ENCODE peak calls at places on chromosomes 6 and 20, in five cellular contexts. Y is colonic mucosa, W is mesendoderm, Z is right atrium auricular region, E is fibroblast of lung. L is an unnamed sample.

GRCh38 chr6:33725222-33725621 is 13.7 kb upstream of the UQCC2 start:
- DNase-seq in E (no peak), Y (no peak), Z (no peak), W (no peak), L (no peak)

GRCh38 chr6:122833229-122833556 is 44.1 kb downstream of the SMPDL3A start:
- DNase-seq in W (no peak), Z (no peak), Y (no peak), E (peak; percentile 59), L (no peak)

GRCh38 chr6:131281471-131282270 is 146.4 kb downstream of the AKAP7 start:
- DNase-seq in E (peak; percentile 38), Z (no peak), W (peak; percentile 69), Y (no peak), L (peak; percentile 34)

GRCh38 chr6:142903806-142904205 is 41.2 kb downstream of the HIVEP2 start:
- DNase-seq in W (no peak), Y (no peak), Z (no peak), E (peak; percentile 45), L (no peak)

GRCh38 chr6:150967910-150968309 is 102.4 kb downstream of the MTHFD1L start:
- DNase-seq in Z (no peak), E (peak; percentile 5), Y (no peak), W (peak; percentile 7), L (no peak)

GRCh38 chr6:165308926-165309731 is at the start of gene C6orf118:
- DNase-seq in Z (peak; percentile 61), E (peak; percentile 75), W (peak; percentile 96), Y (no peak), L (peak; percentile 69)

GRCh38 chr6:56851541-56852248 is 103.2 kb upstream of the BEND6 start:
- DNase-seq in Z (no peak), E (peak; percentile 90), W (peak; percentile 94), Y (no peak), L (peak; percentile 50)

GRCh38 chr6:81820979-81821378 is 68.5 kb upstream of the TENT5A start:
- DNase-seq in Z (no peak), E (peak; percentile 41), W (no peak), Y (no peak), L (no peak)

GRCh38 chr6:9370480-9370879 is 935.1 kb upstream of the SLC35B3 start:
- DNase-seq in W (no peak), Y (no peak), Z (no peak), E (no peak), L (no peak)

GRCh38 chr6:119078449-119079287 is at the start of gene FAM184A:
- DNase-seq in Z (no peak), Y (peak; percentile 54), E (peak; percentile 50), W (peak; percentile 79), L (peak; percentile 70)

GRCh38 chr6:80163754-80164187 is 57.3 kb downstream of the BCKDHB start:
- DNase-seq in E (peak; percentile 79), W (peak; percentile 79), Y (no peak), Z (no peak), L (no peak)

GRCh38 chr6:150573041-150573681 is 26.5 kb upstream of the PLEKHG1 start:
- DNase-seq in E (no peak), Z (no peak), W (peak; percentile 74), Y (no peak), L (no peak)

GRCh38 chr6:169883316-169883715 is 131.9 kb downstream of the ERMARD start:
- DNase-seq in W (no peak), Y (no peak), E (no peak), Z (peak; percentile 32), L (no peak)

GRCh38 chr6:105432797-105433196 is 29.9 kb upstream of the PREP start:
- DNase-seq in W (peak; percentile 70), E (peak; percentile 92), Z (no peak), Y (no peak), L (no peak)

GRCh38 chr20:37276494-37277252 is 12.8 kb upstream of the MANBAL start:
- DNase-seq in Z (no peak), E (peak; percentile 83), Y (peak; percentile 53), W (no peak), L (peak; percentile 85)

GRCh38 chr6:45836984-45837383 is 178.7 kb downstream of the CLIC5 start:
- DNase-seq in E (no peak), Y (no peak), W (no peak), Z (no peak), L (no peak)

GRCh38 chr6:3259491-3259958 is 778 bp downstream of the PSMG4 start:
- DNase-seq in Y (peak; percentile 66), W (peak; percentile 81), E (peak; percentile 34), Z (no peak), L (peak; percentile 57)

GRCh38 chr6:44065443-44066115 is 61.7 kb downstream of the MRPL14 start:
- DNase-seq in Z (no peak), W (no peak), E (no peak), Y (no peak), L (no peak)

GRCh38 chr6:50724381-50725124 is 11.2 kb downstream of the TFAP2D start:
- DNase-seq in W (no peak), E (no peak), Y (no peak), Z (no peak), L (no peak)

GRCh38 chr20:38889792-38890496 is 36.3 kb upstream of the FAM83D start:
- DNase-seq in Y (no peak), E (no peak), W (no peak), Z (no peak), L (peak; percentile 28)

GRCh38 chr6:129575378-129576118 is 134.4 kb downstream of the ARHGAP18 start:
- DNase-seq in W (peak; percentile 70), Y (no peak), E (peak; percentile 66), Z (no peak), L (no peak)

GRCh38 chr6:136613477-136613876 is 63.3 kb upstream of the MAP7 start:
- DNase-seq in Z (no peak), Y (no peak), W (no peak), E (peak; percentile 56), L (no peak)

DNA sequence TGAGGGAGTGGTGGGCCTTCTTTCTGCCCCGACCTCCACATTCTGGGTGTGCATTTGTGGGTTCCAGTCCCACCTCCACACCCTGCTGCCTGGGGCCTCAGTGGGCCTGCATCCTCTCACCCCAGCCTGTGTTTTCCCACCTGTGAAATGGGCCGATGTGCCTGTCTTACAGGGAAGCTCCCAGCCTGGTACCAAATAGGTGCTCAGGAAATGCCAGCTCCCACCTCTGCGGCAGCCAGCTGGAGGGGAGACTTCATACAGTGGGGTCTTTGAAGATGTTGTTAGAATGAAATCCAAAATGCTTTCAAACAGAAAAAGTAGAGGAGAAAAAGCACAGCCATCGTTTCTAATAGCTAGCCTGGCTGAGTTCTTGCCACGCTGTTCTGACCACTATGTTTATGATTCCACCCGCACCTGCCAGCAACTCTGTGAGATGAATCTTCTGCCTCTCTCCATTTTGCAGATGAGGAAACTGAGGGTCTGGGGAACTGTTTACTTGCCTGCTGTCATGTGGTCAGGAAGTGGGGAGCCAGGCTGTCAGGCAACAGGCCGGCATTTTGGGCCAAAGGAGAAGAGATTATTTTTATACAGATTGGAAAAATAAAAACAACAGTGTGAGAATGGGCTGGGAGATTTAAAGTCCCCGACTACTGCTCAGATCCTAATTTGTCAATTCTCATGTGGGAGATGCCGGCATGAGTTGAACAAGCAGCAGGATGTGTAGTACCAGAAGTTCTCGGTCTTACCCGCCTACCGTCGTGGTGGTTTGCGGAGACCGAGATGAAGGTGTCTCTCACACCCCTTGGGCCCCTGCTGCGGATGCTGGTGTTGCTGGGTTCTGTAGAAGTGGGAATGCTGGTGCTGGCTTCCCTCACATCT is 4.6 kb downstream of the TMEM181 start:
- DNase-seq in W (no peak), Y (no peak), E (no peak), Z (no peak), L (no peak)
- H3K4me1 ChIP-seq in W (peaks cover 2% of the 10 kb centered on the region), Y (peaks cover 6% of the 10 kb centered on the region), E (peaks cover 10% of the 10 kb centered on the region), Z (no peaks in the 10 kb centered on the region), L (peaks cover 32% of the 10 kb centered on the region)

GRCh38 chr6:157023958-157024357 is 246.8 kb downstream of the ARID1B start:
- DNase-seq in E (peak; percentile 79), Y (no peak), W (no peak), Z (no peak), L (peak; percentile 33)
- H3K27ac ChIP-seq in E (no peak overlapping the region), Y (no peak overlapping the region), W (no peak overlapping the region), Z (no peak overlapping the region), L (no peak overlapping the region)

GRCh38 chr20:39909447-39909846 is 779.6 kb downstream of the MAFB start:
- DNase-seq in E (no peak), Y (peak; percentile 22), Z (no peak), W (no peak), L (peak; percentile 50)

GRCh38 chr20:39899881-39900280 is 789.2 kb downstream of the MAFB start:
- DNase-seq in Z (no peak), W (no peak), Y (no peak), E (no peak), L (no peak)

GRCh38 chr20:39903806-39904205 is 785.2 kb downstream of the MAFB start:
- DNase-seq in E (no peak), Z (no peak), W (no peak), Y (no peak), L (no peak)

GRCh38 chr20:39910536-39910935 is 778.5 kb downstream of the MAFB start:
- DNase-seq in E (no peak), Z (no peak), W (no peak), Y (no peak), L (peak; percentile 18)

GRCh38 chr20:39904713-39905112 is 784.3 kb downstream of the MAFB start:
- DNase-seq in Z (no peak), E (no peak), Y (no peak), W (no peak), L (no peak)
- H3K4me1 ChIP-seq in Z (no peaks in the 10 kb centered on the region), E (no peaks in the 10 kb centered on the region), Y (no peaks in the 10 kb centered on the region), W (no peaks in the 10 kb centered on the region), L (no peaks in the 10 kb centered on the region)

GRCh38 chr6:6728169-6728941 is 139.8 kb downstream of the LY86 start:
- DNase-seq in Y (no peak), Z (no peak), E (no peak), W (peak; percentile 52), L (no peak)

GRCh38 chr6:6725834-6726194 is 137.3 kb downstream of the LY86 start:
- DNase-seq in E (no peak), W (no peak), Y (no peak), Z (no peak), L (no peak)

GRCh38 chr6:6734463-6735455 is 146.2 kb downstream of the LY86 start:
- DNase-seq in Y (no peak), Z (no peak), E (peak; percentile 25), W (no peak), L (no peak)

GRCh38 chr6:6729971-6730370 is 141.5 kb downstream of the LY86 start:
- DNase-seq in E (no peak), W (no peak), Z (no peak), Y (no peak), L (no peak)

DNA sequence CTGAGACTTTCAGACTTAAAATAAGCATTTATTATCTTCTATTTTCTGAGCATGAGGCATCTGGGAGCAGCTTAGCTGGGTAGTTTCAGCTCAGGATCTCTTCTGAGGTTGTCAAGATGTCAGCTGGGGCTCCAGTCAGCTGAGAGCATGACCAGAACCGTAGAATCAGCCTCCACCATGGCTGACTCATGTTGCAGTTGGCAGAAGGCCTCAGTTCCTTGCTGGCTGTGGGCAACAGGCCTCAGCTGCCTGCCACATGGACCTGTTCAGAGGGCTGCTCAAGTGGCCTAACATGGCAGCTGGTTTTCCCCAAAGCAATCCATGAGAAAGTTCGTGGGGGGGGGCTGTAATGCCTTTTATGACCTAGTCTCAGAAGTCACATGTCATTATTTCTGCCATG is 142.3 kb downstream of the LY86 start:
- DNase-seq in W (no peak), Y (no peak), E (peak; percentile 93), Z (no peak), L (no peak)
- H3K27ac ChIP-seq in W (no peak overlapping the region), Y (no peak overlapping the region), E (no peak overlapping the region), Z (peak overlapping the region; percentile 24), L (no peak overlapping the region)